ENCODE peak calls at places on chromosomes 6 and 20, in eight cellular contexts. G is ureter; E is GM10248; M is non-pigmented ciliary epithelial cell; R is upper lobe of right lung; H is CD8-positive, alpha-beta T cell; I is NB4; T is colonic mucosa. L is an unnamed sample.

GRCh38 chr6:116215414-116215813 is 38.5 kb downstream of the TSPYL4 start:
- DNase-seq in T (no peak), E (no peak), H (no peak), G (no peak), R (no peak), I (peak), M (no peak), L (no peak)

GRCh38 chr6:131949909-131950766 is 1.0 kb downstream of the CCN2 start:
- DNase-seq in E (peak), R (peak), M (peak), I (no peak), T (peak), G (peak), H (no peak), L (peak)

GRCh38 chr6:37057128-37057471 is 51.6 kb downstream of the FGD2 start:
- DNase-seq in I (no peak), G (no peak), H (no peak), T (no peak), R (no peak), M (no peak), E (no peak), L (no peak)

GRCh38 chr6:145551164-145551563 is 184.2 kb downstream of the EPM2A start:
- DNase-seq in H (no peak), T (no peak), M (no peak), E (no peak), G (no peak), R (no peak), I (no peak), L (no peak)

GRCh38 chr20:46799781-46800180 is 90.3 kb downstream of the SLC2A10 start:
- DNase-seq in G (no peak), E (no peak), R (no peak), T (no peak), M (no peak), H (no peak), I (no peak), L (no peak)

GRCh38 chr6:109891924-109892323 is 86.2 kb upstream of the GPR6 start:
- DNase-seq in R (no peak), E (no peak), I (peak), T (no peak), H (no peak), M (no peak), G (no peak), L (no peak)

GRCh38 chr6:17427062-17427461 is 33.7 kb downstream of the CAP2 start:
- DNase-seq in H (no peak), E (no peak), M (no peak), G (no peak), R (no peak), I (no peak), T (no peak), L (no peak)

GRCh38 chr6:44396968-44397367 is 9.5 kb downstream of the CDC5L start:
- DNase-seq in M (no peak), R (no peak), E (no peak), T (no peak), G (no peak), H (no peak), I (no peak), L (no peak)

GRCh38 chr6:151004415-151005024 is 139.0 kb downstream of the MTHFD1L start:
- DNase-seq in R (no peak), E (no peak), G (no peak), M (peak), I (peak), H (no peak), T (no peak), L (peak)

GRCh38 chr20:31605902-31606677 is 1.0 kb downstream of the ID1 start:
- DNase-seq in T (peak), I (peak), M (no peak), H (peak), E (no peak), G (no peak), R (peak), L (no peak)

L was measured in foreskin melanocyte.